ENCODE peak calls at places on chromosome 17, in eight cellular contexts. V is GM23338, B is HepG2, R is endothelial cell of umbilical vein, U is K562, D is HCT116, N is GM12878, G is H1. E is an unnamed sample.

GRCh38 chr17:71505200-71505599 is 615.6 kb upstream of the SOX9 start:
- DNase-seq in R (no peak), D (no peak), N (no peak), U (no peak), G (no peak), V (no peak), B (no peak), E (no peak)

GRCh38 chr17:27519550-27519949 is 63.3 kb downstream of the KSR1 start:
- DNase-seq in D (no peak), R (no peak), V (no peak), G (no peak), U (no peak), N (peak; percentile 51), B (no peak), E (no peak)

GRCh38 chr17:16214190-16215001 is 938 bp downstream of the NCOR1 start:
- DNase-seq in U (no peak), D (no peak), B (no peak), R (peak; percentile 70), G (no peak), N (no peak), V (no peak), E (no peak)

GRCh38 chr17:79732804-79733691 is 2.3 kb downstream of the ENPP7 start:
- DNase-seq in R (peak; percentile 21), V (no peak), B (peak; percentile 54), G (no peak), D (no peak), U (no peak), N (peak; percentile 55), E (no peak)

GRCh38 chr17:45018514-45019176 is 32.8 kb downstream of the DCAKD start:
- DNase-seq in G (no peak), N (no peak), B (no peak), R (no peak), U (peak; percentile 50), V (peak; percentile 58), D (no peak), E (no peak)

GRCh38 chr17:80649672-80650338 is 105.2 kb downstream of the RPTOR start:
- DNase-seq in B (peak; percentile 77), D (peak; percentile 63), G (peak; percentile 73), U (peak; percentile 74), V (peak; percentile 88), N (no peak), R (peak; percentile 55), E (no peak)

GRCh38 chr17:76383645-76384221 is 676 bp upstream of the SPHK1 start:
- DNase-seq in V (peak; percentile 66), D (no peak), U (peak; percentile 75), G (peak; percentile 78), N (no peak), B (peak; percentile 63), R (peak; percentile 68), E (no peak)

GRCh38 chr17:73705594-73705993 is 61.3 kb upstream of the SDK2 start:
- DNase-seq in G (no peak), N (no peak), U (no peak), R (no peak), B (no peak), V (no peak), D (no peak), E (no peak)

GRCh38 chr17:31629696-31630470 is 229.2 kb downstream of the COPRS start:
- DNase-seq in N (no peak), D (no peak), R (no peak), V (no peak), G (no peak), B (no peak), U (no peak), E (no peak)

GRCh38 chr17:17063546-17064122 is 21.4 kb downstream of the MPRIP start:
- DNase-seq in N (no peak), G (no peak), V (no peak), B (no peak), U (no peak), D (no peak), R (no peak), E (no peak)

GRCh38 chr17:71869833-71870545 is 250.8 kb upstream of the SOX9 start:
- DNase-seq in U (no peak), R (no peak), N (no peak), D (no peak), G (no peak), V (no peak), B (no peak), E (no peak)

GRCh38 chr17:77002103-77003045 is 134.2 kb downstream of the MGAT5B start:
- DNase-seq in N (no peak), R (no peak), G (no peak), V (peak; percentile 40), D (peak; percentile 85), B (peak; percentile 100), U (no peak), E (no peak)

GRCh38 chr17:67487506-67487905 is 110.4 kb downstream of the PITPNC1 start:
- DNase-seq in R (no peak), U (no peak), G (no peak), D (no peak), B (no peak), V (no peak), N (no peak), E (no peak)

GRCh38 chr17:71548540-71549190 is 572.2 kb upstream of the SOX9 start:
- DNase-seq in B (no peak), R (no peak), N (no peak), V (no peak), D (no peak), U (no peak), G (no peak), E (no peak)

GRCh38 chr17:19014628-19015215 is 10.2 kb upstream of the FAM83G start:
- DNase-seq in B (no peak), N (no peak), R (no peak), D (no peak), G (no peak), V (no peak), U (no peak), E (no peak)

GRCh38 chr17:12643812-12644211 is 21.9 kb upstream of the MYOCD start:
- DNase-seq in B (no peak), D (no peak), N (no peak), V (no peak), G (no peak), U (no peak), R (no peak), E (no peak)

GRCh38 chr17:38449364-38449763 is 21.1 kb downstream of the ARHGAP23 start:
- DNase-seq in U (no peak), B (peak; percentile 67), N (no peak), R (peak; percentile 21), G (no peak), V (peak; percentile 64), D (no peak), E (no peak)

GRCh38 chr17:47205419-47205963 is 3.7 kb upstream of the MYL4 start:
- DNase-seq in B (no peak), G (peak; percentile 46), D (no peak), V (peak; percentile 44), U (no peak), R (no peak), N (peak; percentile 78), E (no peak)

GRCh38 chr17:21218101-21218500 is 4.1 kb upstream of the TMEM11 start:
- DNase-seq in B (no peak), D (no peak), U (peak; percentile 28), R (peak; percentile 16), V (peak; percentile 79), N (no peak), G (no peak), E (no peak)

GRCh38 chr17:79018045-79018695 is 5.8 kb upstream of the C1QTNF1 start:
- DNase-seq in V (no peak), N (no peak), G (no peak), U (no peak), B (no peak), R (no peak), D (no peak), E (no peak)

GRCh38 chr17:79609616-79610150 is 1.2 kb downstream of the RBFOX3 start:
- DNase-seq in R (no peak), G (peak; percentile 70), B (no peak), V (peak; percentile 69), N (no peak), U (no peak), D (no peak), E (no peak)

GRCh38 chr17:81922566-81923301 is 4.8 kb upstream of the SIRT7 start:
- DNase-seq in R (no peak), U (peak; percentile 38), G (no peak), V (no peak), D (no peak), B (no peak), N (no peak), E (no peak)

GRCh38 chr17:49972486-49973270 is 3.7 kb downstream of the DLX4 start:
- DNase-seq in D (no peak), U (no peak), G (peak; percentile 68), N (no peak), R (no peak), V (peak; percentile 67), B (no peak), E (no peak)
- TF ChIP-seq EZH2 in D (no peak), U (no peak), G (peak; percentile 97), N (no peak), R (peak; percentile 99), V (peak; percentile 97), B (peak; percentile 57), E (no peak)

GRCh38 chr17:60905709-60906108 is 228.1 kb downstream of the BCAS3 start:
- DNase-seq in B (no peak), U (no peak), D (no peak), N (no peak), G (no peak), V (peak; percentile 33), R (no peak), E (no peak)
- TF ChIP-seq POLR2AphosphoS5 in B (no peak), U (no peak), D (no peak), N (no peak), G (no peak), V (no peak), R (no peak), E (no peak)

GRCh38 chr17:29256116-29256515 is 9.5 kb downstream of the CRYBA1 start:
- DNase-seq in B (no peak), U (no peak), G (no peak), R (peak; percentile 25), V (no peak), D (no peak), N (no peak), E (no peak)

GRCh38 chr17:29251969-29252866 is 5.6 kb downstream of the CRYBA1 start:
- DNase-seq in U (peak; percentile 30), B (no peak), G (no peak), R (peak; percentile 51), V (peak; percentile 70), D (no peak), N (no peak), E (peak; percentile 24)

GRCh38 chr17:29253037-29253436 is 6.4 kb downstream of the CRYBA1 start:
- DNase-seq in N (no peak), G (no peak), U (no peak), B (no peak), R (no peak), V (no peak), D (no peak), E (no peak)

GRCh38 chr17:29257756-29258155 is 11.1 kb downstream of the CRYBA1 start:
- DNase-seq in G (no peak), U (no peak), B (no peak), D (no peak), N (no peak), V (no peak), R (no peak), E (no peak)

GRCh38 chr17:29256735-29257466 is 10.2 kb downstream of the CRYBA1 start:
- DNase-seq in D (no peak), R (no peak), G (no peak), V (no peak), N (no peak), B (no peak), U (no peak), E (no peak)
- H3K36me3 ChIP-seq in D (peaks cover 28% of the 10 kb centered on the region), R (no peaks in the 10 kb centered on the region), G (no peaks in the 10 kb centered on the region), V (peaks cover 7% of the 10 kb centered on the region), N (peaks cover 15% of the 10 kb centered on the region), B (peaks cover 2% of the 10 kb centered on the region), U (peaks cover 66% of the 10 kb centered on the region), E (peaks cover 61% of the 10 kb centered on the region)

GRCh38 chr17:74737299-74738050 is 419 bp downstream of the RAB37 start:
- DNase-seq in V (peak; percentile 92), G (peak; percentile 85), N (no peak), R (no peak), U (peak; percentile 32), B (peak; percentile 55), D (peak; percentile 59), E (no peak)
- TF ChIP-seq EZH2 in V (no peak), G (no peak), N (no peak), R (peak; percentile 91), U (no peak), B (no peak), D (no peak), E (peak; percentile 18)

E was measured in SK-N-MC.